ENCODE peak calls at places on chromosomes 13 and 19, in five cellular contexts. K is PC-3; R is neural progenitor cell; T is SJSA1; H is CD8-positive, alpha-beta memory T cell. E is an unnamed sample. For H3K4me1, the result is how much of the 10 kb centered on the place peaks cover.

GRCh38 chr13:26679411-26679810 is 81.2 kb downstream of the GPR12 start:
- DNase-seq in K (peak), R (no peak), T (no peak), H (no peak), E (no peak)

GRCh38 chr19:13164370-13165090 is 14.3 kb downstream of the IER2 start:
- DNase-seq in K (peak), R (peak), T (peak), H (peak), E (peak)

GRCh38 chr19:49142866-49143335 is 12.3 kb downstream of the HRC start:
- DNase-seq in K (peak), R (peak), T (peak), H (peak), E (peak)

GRCh38 chr19:8610041-8610927 is at the start of gene ADAMTS10:
- DNase-seq in K (no peak), R (peak), T (peak), H (peak), E (no peak)

GRCh38 chr19:35155441-35155840 is 906 bp downstream of the FXYD5 start:
- DNase-seq in K (no peak), R (no peak), T (no peak), H (no peak), E (no peak)

GRCh38 chr13:95156208-95156607 is 145.0 kb downstream of the ABCC4 start:
- DNase-seq in K (peak), R (no peak), T (no peak), H (no peak), E (no peak)

GRCh38 chr13:44662515-44662914 is 86.4 kb upstream of the TSC22D1 start:
- DNase-seq in K (no peak), R (no peak), T (no peak), H (no peak), E (no peak)

GRCh38 chr19:46603752-46604241 is 2.7 kb downstream of the CALM3 start:
- DNase-seq in K (no peak), R (no peak), T (no peak), H (no peak), E (no peak)

GRCh38 chr19:32104465-32105235 is 240.8 kb upstream of the ZNF507 start:
- DNase-seq in K (peak), R (no peak), T (peak), H (no peak), E (no peak)

GRCh38 chr13:95083758-95084157 is 217.5 kb downstream of the ABCC4 start:
- DNase-seq in K (peak), R (no peak), T (peak), H (no peak), E (no peak)

GRCh38 chr19:45137179-45137761 is 23.5 kb downstream of the NKPD1 start:
- DNase-seq in K (no peak), R (no peak), T (no peak), H (no peak), E (no peak)

GRCh38 chr13:113914333-113915011 is 50.6 kb upstream of the GAS6 start:
- DNase-seq in K (no peak), R (no peak), T (peak), H (no peak), E (peak)

GRCh38 chr19:53394522-53394973 is 401 bp upstream of the ZNF765 start:
- DNase-seq in K (peak), R (peak), T (peak), H (no peak), E (peak)

GRCh38 chr13:40503026-40503425 is 163.4 kb downstream of the FOXO1 start:
- DNase-seq in K (no peak), R (no peak), T (peak), H (no peak), E (no peak)

GRCh38 chr13:59962343-59962742 is 201.4 kb downstream of the DIAPH3 start:
- DNase-seq in K (no peak), R (no peak), T (no peak), H (no peak), E (no peak)

GRCh38 chr19:13078897-13079541 is 23.6 kb downstream of the LYL1 start:
- DNase-seq in K (no peak), R (no peak), T (no peak), H (no peak), E (peak)

DNA sequence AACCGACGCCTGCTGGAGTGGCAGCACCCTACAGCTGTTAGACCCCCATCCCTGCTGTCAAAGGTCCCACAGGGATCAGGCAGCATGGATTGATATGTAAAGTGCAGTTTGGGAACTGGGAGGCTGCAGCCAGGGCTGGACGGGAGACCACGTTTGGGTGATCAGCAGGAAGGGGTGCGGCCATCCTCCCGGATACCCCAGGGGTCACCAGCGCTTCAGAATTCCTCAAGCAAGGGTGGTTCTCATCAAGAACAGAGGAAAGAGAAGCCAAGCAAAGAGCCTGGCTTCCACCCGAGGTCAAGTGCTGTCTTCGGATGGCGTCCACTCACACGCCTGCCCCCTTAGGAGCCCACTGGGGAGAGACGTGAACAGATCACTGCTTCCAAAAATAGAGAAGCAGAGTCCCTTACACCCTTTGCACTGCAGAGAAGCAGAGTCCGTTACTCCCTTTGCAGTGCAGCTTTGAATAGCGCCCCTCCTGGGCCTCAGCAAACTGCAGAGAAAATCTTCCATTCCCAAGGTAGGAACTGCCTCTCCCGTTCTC is 35.5 kb downstream of the DHRS12 start:
- DNase-seq in K (no peak), R (peak), T (no peak), H (no peak), E (no peak)
- H3K4me1 ChIP-seq in K (under half), R (under half), T (under half), H (under half), E (under half)

GRCh38 chr13:110407531-110407930 is 100.4 kb downstream of the COL4A2 start:
- DNase-seq in K (no peak), R (no peak), T (peak), H (no peak), E (no peak)

GRCh38 chr13:110409581-110409992 is 102.5 kb downstream of the COL4A2 start:
- DNase-seq in K (peak), R (no peak), T (peak), H (no peak), E (no peak)

GRCh38 chr13:110407021-110407420 is 99.9 kb downstream of the COL4A2 start:
- DNase-seq in K (no peak), R (no peak), T (no peak), H (no peak), E (no peak)

GRCh38 chr13:110410000-110410399 is 102.9 kb downstream of the COL4A2 start:
- DNase-seq in K (no peak), R (no peak), T (no peak), H (no peak), E (no peak)

GRCh38 chr13:110408286-110408685 is 101.2 kb downstream of the COL4A2 start:
- DNase-seq in K (no peak), R (no peak), T (peak), H (no peak), E (no peak)
- H3K4me1 ChIP-seq in K (under half), R (under half), T (half or more), H (under half), E (half or more)

GRCh38 chr13:75417647-75418046 is 64.3 kb downstream of the TBC1D4 start:
- DNase-seq in K (peak), R (no peak), T (no peak), H (no peak), E (no peak)
- H3K4me1 ChIP-seq in K (half or more), R (under half), T (under half), H (under half), E (under half)

GRCh38 chr19:39398297-39398864 is 7.2 kb downstream of the MED29 start:
- DNase-seq in K (peak), R (no peak), T (no peak), H (no peak), E (peak)
- H3K4me1 ChIP-seq in K (under half), R (under half), T (under half), H (half or more), E (under half)

DNA sequence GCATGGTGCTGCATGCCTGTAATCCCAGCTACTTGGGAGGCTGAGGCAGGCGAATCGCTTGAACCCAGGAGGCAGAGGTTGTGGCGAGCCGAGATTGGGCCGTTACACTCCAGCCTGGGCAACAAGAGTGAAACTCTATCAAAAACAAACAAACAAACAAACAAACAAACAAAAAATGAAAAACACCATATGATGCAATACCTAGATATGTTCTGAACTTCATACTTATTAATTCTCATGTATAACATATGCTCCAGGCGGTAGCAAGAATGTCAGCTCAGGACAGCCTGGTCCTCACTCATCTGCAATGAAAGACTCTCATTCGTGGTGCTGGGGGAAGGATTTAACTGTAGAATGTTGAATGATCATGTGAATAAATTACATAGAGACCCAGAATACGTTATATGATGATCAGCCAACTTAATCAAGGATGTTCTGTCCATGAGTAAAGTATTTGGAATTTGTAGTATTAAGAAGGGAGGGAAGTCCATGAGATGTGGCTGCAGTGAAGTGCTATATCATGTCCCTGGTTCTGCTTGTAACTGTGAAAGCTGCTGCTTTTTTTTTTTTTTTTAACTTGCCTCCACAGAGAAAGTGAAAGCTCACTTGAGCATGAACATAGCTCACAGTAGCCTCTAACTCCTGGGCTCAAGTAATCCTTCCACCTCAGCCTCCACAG is 206.8 kb downstream of the UQCRFS1 start:
- DNase-seq in K (no peak), R (no peak), T (no peak), H (no peak), E (no peak)
- H3K4me1 ChIP-seq in K (under half), R (under half), T (under half), H (under half), E (under half)

GRCh38 chr13:75329097-75329496 is 152.9 kb downstream of the TBC1D4 start:
- DNase-seq in K (no peak), R (no peak), T (no peak), H (no peak), E (no peak)
- H3K4me1 ChIP-seq in K (under half), R (under half), T (under half), H (under half), E (under half)

GRCh38 chr19:28560786-28561185 is 652.2 kb downstream of the UQCRFS1 start:
- DNase-seq in K (no peak), R (no peak), T (no peak), H (no peak), E (no peak)
- H3K4me1 ChIP-seq in K (under half), R (under half), T (under half), H (under half), E (under half)

DNA sequence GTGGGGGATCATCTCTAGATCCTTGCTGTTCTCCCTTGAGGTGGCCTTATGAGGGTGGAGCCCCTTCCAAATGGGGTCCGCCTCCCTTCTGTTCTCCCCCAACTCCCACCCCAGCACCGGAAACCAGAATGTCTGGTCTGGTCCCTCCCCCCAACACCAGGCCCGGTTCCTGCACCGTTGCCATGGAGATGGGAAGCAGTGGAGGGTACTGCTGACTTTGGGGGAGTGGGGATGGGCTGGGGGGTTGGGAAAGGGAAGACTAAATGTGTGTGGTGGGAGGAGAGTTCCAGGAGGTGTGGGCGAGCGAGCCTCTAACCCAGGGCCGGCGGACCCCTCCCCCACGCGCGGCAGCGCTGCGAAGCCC is 1.7 kb downstream of the SHANK1 start:
- DNase-seq in K (no peak), R (peak), T (no peak), H (no peak), E (no peak)
- H3K4me1 ChIP-seq in K (under half), R (under half), T (under half), H (under half), E (under half)

GRCh38 chr19:51594774-51595109 is 23.7 kb downstream of the ZNF175 start:
- DNase-seq in K (no peak), R (no peak), T (no peak), H (no peak), E (no peak)

GRCh38 chr19:51593138-51593890 is 22.2 kb downstream of the ZNF175 start:
- DNase-seq in K (no peak), R (no peak), T (no peak), H (no peak), E (no peak)

GRCh38 chr19:51595776-51596175 is 24.7 kb downstream of the ZNF175 start:
- DNase-seq in K (no peak), R (no peak), T (no peak), H (no peak), E (no peak)

GRCh38 chr19:51595190-51595589 is 24.1 kb downstream of the ZNF175 start:
- DNase-seq in K (no peak), R (no peak), T (no peak), H (no peak), E (no peak)

GRCh38 chr19:51593969-51594773 is 23.1 kb downstream of the ZNF175 start:
- DNase-seq in K (peak), R (peak), T (peak), H (peak), E (peak)
- H3K4me1 ChIP-seq in K (under half), R (under half), T (under half), H (under half), E (under half)